ENCODE peak calls at places on chromosome 19, in ten cellular contexts. One of them, this sample, is unnamed.

GRCh38 chr19:5961969-5962945 is 15.7 kb downstream of the RANBP3 start:
- DNase-seq in effector CD8-positive, alpha-beta T cell: peak
- DNase-seq in GM18507: peak
- DNase-seq in KBM-7: peak
- DNase-seq in HT-29: peak
- DNase-seq in H4: no peak
- DNase-seq in IMR-90: peak
- DNase-seq in activated CD8-positive, alpha-beta T cell treated with anti-CD3 and anti-CD28 coated beads for 36 hours: peak
- DNase-seq in T-helper 1 cell: peak
- DNase-seq in mesendoderm: no peak
- DNase-seq in this sample: no peak

GRCh38 chr19:57978586-57979289 is 4.4 kb upstream of the C19orf18 start:
- DNase-seq in effector CD8-positive, alpha-beta T cell: no peak
- DNase-seq in KBM-7: peak
- DNase-seq in HT-29: peak
- DNase-seq in T-helper 1 cell: no peak
- DNase-seq in mesendoderm: peak
- DNase-seq in IMR-90: no peak
- DNase-seq in activated CD8-positive, alpha-beta T cell treated with anti-CD3 and anti-CD28 coated beads for 36 hours: no peak
- DNase-seq in GM18507: no peak
- DNase-seq in H4: no peak
- DNase-seq in this sample: no peak

GRCh38 chr19:1101337-1101698 is 2.5 kb upstream of the GPX4 start:
- DNase-seq in mesendoderm: peak
- DNase-seq in activated CD8-positive, alpha-beta T cell treated with anti-CD3 and anti-CD28 coated beads for 36 hours: no peak
- DNase-seq in effector CD8-positive, alpha-beta T cell: no peak
- DNase-seq in HT-29: no peak
- DNase-seq in IMR-90: no peak
- DNase-seq in GM18507: no peak
- DNase-seq in H4: no peak
- DNase-seq in T-helper 1 cell: no peak
- DNase-seq in KBM-7: peak
- DNase-seq in this sample: no peak

GRCh38 chr19:33879818-33880575 is 83.3 kb downstream of the KCTD15 start:
- DNase-seq in KBM-7: no peak
- DNase-seq in GM18507: no peak
- DNase-seq in HT-29: no peak
- DNase-seq in IMR-90: no peak
- DNase-seq in activated CD8-positive, alpha-beta T cell treated with anti-CD3 and anti-CD28 coated beads for 36 hours: no peak
- DNase-seq in effector CD8-positive, alpha-beta T cell: no peak
- DNase-seq in H4: no peak
- DNase-seq in T-helper 1 cell: no peak
- DNase-seq in mesendoderm: no peak
- DNase-seq in this sample: no peak

GRCh38 chr19:45613926-45614725 is 12.1 kb upstream of the GPR4 start:
- DNase-seq in HT-29: peak
- DNase-seq in H4: peak
- DNase-seq in T-helper 1 cell: no peak
- DNase-seq in IMR-90: peak
- DNase-seq in mesendoderm: no peak
- DNase-seq in effector CD8-positive, alpha-beta T cell: no peak
- DNase-seq in GM18507: peak
- DNase-seq in KBM-7: peak
- DNase-seq in activated CD8-positive, alpha-beta T cell treated with anti-CD3 and anti-CD28 coated beads for 36 hours: peak
- DNase-seq in this sample: peak

GRCh38 chr19:14786421-14786851 is 8.1 kb upstream of the ADGRE2 start:
- DNase-seq in activated CD8-positive, alpha-beta T cell treated with anti-CD3 and anti-CD28 coated beads for 36 hours: peak
- DNase-seq in H4: no peak
- DNase-seq in HT-29: no peak
- DNase-seq in mesendoderm: peak
- DNase-seq in GM18507: no peak
- DNase-seq in effector CD8-positive, alpha-beta T cell: no peak
- DNase-seq in KBM-7: peak
- DNase-seq in IMR-90: no peak
- DNase-seq in T-helper 1 cell: no peak
- DNase-seq in this sample: no peak

GRCh38 chr19:12668937-12669271 is 2.3 kb downstream of the WDR83 start:
- DNase-seq in T-helper 1 cell: peak
- DNase-seq in effector CD8-positive, alpha-beta T cell: peak
- DNase-seq in activated CD8-positive, alpha-beta T cell treated with anti-CD3 and anti-CD28 coated beads for 36 hours: peak
- DNase-seq in mesendoderm: peak
- DNase-seq in H4: no peak
- DNase-seq in KBM-7: no peak
- DNase-seq in IMR-90: peak
- DNase-seq in GM18507: no peak
- DNase-seq in HT-29: peak
- DNase-seq in this sample: no peak

GRCh38 chr19:45443462-45444317 is 20.0 kb upstream of the ERCC1 start:
- DNase-seq in effector CD8-positive, alpha-beta T cell: peak
- DNase-seq in KBM-7: peak
- DNase-seq in H4: peak
- DNase-seq in GM18507: no peak
- DNase-seq in activated CD8-positive, alpha-beta T cell treated with anti-CD3 and anti-CD28 coated beads for 36 hours: peak
- DNase-seq in T-helper 1 cell: peak
- DNase-seq in mesendoderm: peak
- DNase-seq in HT-29: peak
- DNase-seq in IMR-90: peak
- DNase-seq in this sample: peak

GRCh38 chr19:46040952-46041500 is at the start of gene IGFL4:
- DNase-seq in T-helper 1 cell: no peak
- DNase-seq in H4: no peak
- DNase-seq in effector CD8-positive, alpha-beta T cell: no peak
- DNase-seq in activated CD8-positive, alpha-beta T cell treated with anti-CD3 and anti-CD28 coated beads for 36 hours: no peak
- DNase-seq in GM18507: no peak
- DNase-seq in KBM-7: no peak
- DNase-seq in IMR-90: no peak
- DNase-seq in mesendoderm: no peak
- DNase-seq in HT-29: peak
- DNase-seq in this sample: no peak

GRCh38 chr19:2014731-2015610 is 543 bp downstream of the BTBD2 start:
- DNase-seq in mesendoderm: peak
- DNase-seq in T-helper 1 cell: peak
- DNase-seq in effector CD8-positive, alpha-beta T cell: no peak
- DNase-seq in GM18507: peak
- DNase-seq in IMR-90: no peak
- DNase-seq in KBM-7: no peak
- DNase-seq in HT-29: no peak
- DNase-seq in H4: no peak
- DNase-seq in activated CD8-positive, alpha-beta T cell treated with anti-CD3 and anti-CD28 coated beads for 36 hours: peak
- DNase-seq in this sample: no peak

GRCh38 chr19:1000095-1000494 is at the start of gene GRIN3B:
- DNase-seq in effector CD8-positive, alpha-beta T cell: peak
- DNase-seq in mesendoderm: peak
- DNase-seq in T-helper 1 cell: peak
- DNase-seq in HT-29: no peak
- DNase-seq in KBM-7: peak
- DNase-seq in IMR-90: peak
- DNase-seq in GM18507: no peak
- DNase-seq in activated CD8-positive, alpha-beta T cell treated with anti-CD3 and anti-CD28 coated beads for 36 hours: peak
- DNase-seq in H4: peak
- DNase-seq in this sample: no peak

GRCh38 chr19:13410946-13411345 is 95.3 kb downstream of the CACNA1A start:
- DNase-seq in effector CD8-positive, alpha-beta T cell: no peak
- DNase-seq in T-helper 1 cell: no peak
- DNase-seq in GM18507: no peak
- DNase-seq in HT-29: no peak
- DNase-seq in KBM-7: no peak
- DNase-seq in IMR-90: no peak
- DNase-seq in mesendoderm: no peak
- DNase-seq in activated CD8-positive, alpha-beta T cell treated with anti-CD3 and anti-CD28 coated beads for 36 hours: no peak
- DNase-seq in H4: no peak
- DNase-seq in this sample: no peak

GRCh38 chr19:11674067-11674492 is 64.7 kb downstream of the ZNF823 start:
- DNase-seq in T-helper 1 cell: no peak
- DNase-seq in KBM-7: no peak
- DNase-seq in H4: no peak
- DNase-seq in HT-29: no peak
- DNase-seq in activated CD8-positive, alpha-beta T cell treated with anti-CD3 and anti-CD28 coated beads for 36 hours: no peak
- DNase-seq in IMR-90: no peak
- DNase-seq in mesendoderm: no peak
- DNase-seq in GM18507: no peak
- DNase-seq in effector CD8-positive, alpha-beta T cell: no peak
- DNase-seq in this sample: no peak

GRCh38 chr19:45577111-45577905 is 7.3 kb downstream of the OPA3 start:
- DNase-seq in HT-29: peak
- DNase-seq in T-helper 1 cell: no peak
- DNase-seq in activated CD8-positive, alpha-beta T cell treated with anti-CD3 and anti-CD28 coated beads for 36 hours: no peak
- DNase-seq in IMR-90: peak
- DNase-seq in GM18507: no peak
- DNase-seq in mesendoderm: peak
- DNase-seq in H4: peak
- DNase-seq in effector CD8-positive, alpha-beta T cell: no peak
- DNase-seq in KBM-7: no peak
- DNase-seq in this sample: peak

GRCh38 chr19:15316498-15316897 is 15.8 kb downstream of the BRD4 start:
- DNase-seq in H4: no peak
- DNase-seq in effector CD8-positive, alpha-beta T cell: no peak
- DNase-seq in HT-29: no peak
- DNase-seq in KBM-7: no peak
- DNase-seq in T-helper 1 cell: no peak
- DNase-seq in activated CD8-positive, alpha-beta T cell treated with anti-CD3 and anti-CD28 coated beads for 36 hours: no peak
- DNase-seq in IMR-90: peak
- DNase-seq in mesendoderm: no peak
- DNase-seq in GM18507: no peak
- DNase-seq in this sample: no peak

GRCh38 chr19:27966390-27966816 is 1246.5 kb downstream of the UQCRFS1 start:
- DNase-seq in T-helper 1 cell: no peak
- DNase-seq in effector CD8-positive, alpha-beta T cell: no peak
- DNase-seq in mesendoderm: peak
- DNase-seq in H4: no peak
- DNase-seq in GM18507: no peak
- DNase-seq in HT-29: peak
- DNase-seq in IMR-90: no peak
- DNase-seq in activated CD8-positive, alpha-beta T cell treated with anti-CD3 and anti-CD28 coated beads for 36 hours: no peak
- DNase-seq in KBM-7: peak
- DNase-seq in this sample: no peak

GRCh38 chr19:10105241-10106099 is 692 bp upstream of the PPAN start:
- DNase-seq in HT-29: no peak
- DNase-seq in T-helper 1 cell: peak
- DNase-seq in H4: no peak
- DNase-seq in GM18507: no peak
- DNase-seq in KBM-7: no peak
- DNase-seq in activated CD8-positive, alpha-beta T cell treated with anti-CD3 and anti-CD28 coated beads for 36 hours: peak
- DNase-seq in IMR-90: no peak
- DNase-seq in effector CD8-positive, alpha-beta T cell: peak
- DNase-seq in mesendoderm: no peak
- DNase-seq in this sample: no peak